ENCODE peak calls at places on chromosomes 2 and 18, in seven cellular contexts. S is WTC11, P is iPS-NIHi11, Z is CD14-positive monocyte, A is bronchial epithelial cell, B is Ammon's horn, D is caudate nucleus. X is an unnamed sample.

GRCh38 chr2:185335879-185336278 is 402.7 kb upstream of the FSIP2 start:
- DNase-seq in S (no peak), P (no peak), Z (no peak), A (peak), B (no peak), D (no peak), X (no peak)

GRCh38 chr2:127641846-127642510 is 4.0 kb upstream of the GPR17 start:
- DNase-seq in S (no peak), P (no peak), Z (no peak), A (no peak), B (no peak), D (no peak), X (no peak)

GRCh38 chr2:187003038-187003543 is 154.1 kb upstream of the ZSWIM2 start:
- DNase-seq in S (no peak), P (no peak), Z (no peak), A (no peak), B (no peak), D (no peak), X (no peak)

GRCh38 chr2:161207941-161208340 is 47.7 kb downstream of the TANK start:
- DNase-seq in S (no peak), P (no peak), Z (no peak), A (no peak), B (peak), D (no peak), X (no peak)

GRCh38 chr2:42722328-42723190 is 41.4 kb downstream of the OXER1 start:
- DNase-seq in S (no peak), P (no peak), Z (peak), A (peak), B (peak), D (no peak), X (no peak)

GRCh38 chr2:218960196-218961165 is 1.0 kb downstream of the CDK5R2 start:
- DNase-seq in S (no peak), P (peak), Z (peak), A (no peak), B (no peak), D (no peak), X (no peak)

GRCh38 chr2:176710657-176711197 is 441.5 kb downstream of the MTX2 start:
- DNase-seq in S (no peak), P (no peak), Z (no peak), A (no peak), B (peak), D (no peak), X (no peak)

GRCh38 chr2:173654146-173654895 is 299.6 kb downstream of the CDCA7 start:
- DNase-seq in S (no peak), P (no peak), Z (no peak), A (peak), B (no peak), D (no peak), X (no peak)

GRCh38 chr18:70450658-70451253 is 161.9 kb downstream of the SOCS6 start:
- DNase-seq in S (no peak), P (no peak), Z (no peak), A (peak), B (no peak), D (no peak), X (no peak)

GRCh38 chr18:77223653-77224052 is 26.0 kb upstream of the GALR1 start:
- DNase-seq in S (no peak), P (no peak), Z (no peak), A (peak), B (no peak), D (no peak), X (no peak)

GRCh38 chr2:233059797-233060499 is at the start of gene INPP5D:
- DNase-seq in S (no peak), P (no peak), Z (peak), A (no peak), B (peak), D (no peak), X (no peak)

X was measured in iPS DF 6.9.